ENCODE peak calls at places on chromosomes 3 and 15, in five cellular contexts. One of them, this sample, is unnamed.

GRCh38 chr3:11195721-11196332 is 41.5 kb downstream of the HRH1 start:
- DNase-seq in prostate gland: no peak
- DNase-seq in stomach: no peak
- DNase-seq in transverse colon: no peak
- DNase-seq in A549: no peak
- DNase-seq in this sample: no peak

GRCh38 chr3:100103558-100104441 is 10.5 kb downstream of the FILIP1L start:
- DNase-seq in prostate gland: no peak
- DNase-seq in stomach: peak
- DNase-seq in transverse colon: peak
- DNase-seq in A549: no peak
- DNase-seq in this sample: no peak

GRCh38 chr3:69282191-69282590 is 103.7 kb downstream of the FRMD4B start:
- DNase-seq in prostate gland: peak
- DNase-seq in stomach: no peak
- DNase-seq in transverse colon: no peak
- DNase-seq in A549: no peak
- DNase-seq in this sample: no peak

GRCh38 chr3:188234172-188234571 is 80.2 kb downstream of the LPP start:
- DNase-seq in prostate gland: no peak
- DNase-seq in stomach: no peak
- DNase-seq in transverse colon: no peak
- DNase-seq in A549: no peak
- DNase-seq in this sample: no peak

GRCh38 chr15:62972814-62973213 is 69.7 kb upstream of the TPM1 start:
- DNase-seq in prostate gland: no peak
- DNase-seq in stomach: no peak
- DNase-seq in transverse colon: no peak
- DNase-seq in A549: peak
- DNase-seq in this sample: no peak

GRCh38 chr3:15108082-15108545 is 9.2 kb upstream of the RBSN start:
- DNase-seq in prostate gland: peak
- DNase-seq in stomach: peak
- DNase-seq in transverse colon: peak
- DNase-seq in A549: peak
- DNase-seq in this sample: peak

GRCh38 chr15:98480858-98481257 is 167.5 kb upstream of the IGF1R start:
- DNase-seq in prostate gland: no peak
- DNase-seq in stomach: no peak
- DNase-seq in transverse colon: no peak
- DNase-seq in A549: no peak
- DNase-seq in this sample: no peak

GRCh38 chr3:169945313-169945712 is 21.3 kb upstream of the SEC62 start:
- DNase-seq in prostate gland: no peak
- DNase-seq in stomach: peak
- DNase-seq in transverse colon: peak
- DNase-seq in A549: no peak
- DNase-seq in this sample: peak

GRCh38 chr15:70063992-70064379 is 33.7 kb downstream of the TLE3 start:
- DNase-seq in prostate gland: no peak
- DNase-seq in stomach: no peak
- DNase-seq in transverse colon: no peak
- DNase-seq in A549: no peak
- DNase-seq in this sample: no peak

GRCh38 chr3:54870423-54870822 is 57.4 kb downstream of the LRTM1 start:
- DNase-seq in prostate gland: peak
- DNase-seq in stomach: no peak
- DNase-seq in transverse colon: no peak
- DNase-seq in A549: peak
- DNase-seq in this sample: peak

GRCh38 chr3:152151216-152151874 is 117.4 kb upstream of the MBNL1 start:
- DNase-seq in prostate gland: no peak
- DNase-seq in stomach: no peak
- DNase-seq in transverse colon: no peak
- DNase-seq in A549: no peak
- DNase-seq in this sample: no peak

GRCh38 chr15:31347981-31348803 is 21.6 kb downstream of the KLF13 start:
- DNase-seq in prostate gland: no peak
- DNase-seq in stomach: no peak
- DNase-seq in transverse colon: no peak
- DNase-seq in A549: no peak
- DNase-seq in this sample: no peak

GRCh38 chr15:76060098-76060989 is 559 bp downstream of the TMEM266 start:
- DNase-seq in prostate gland: no peak
- DNase-seq in stomach: no peak
- DNase-seq in transverse colon: no peak
- DNase-seq in A549: peak
- DNase-seq in this sample: no peak

GRCh38 chr3:188491276-188491687 is 337.3 kb downstream of the LPP start:
- DNase-seq in prostate gland: no peak
- DNase-seq in stomach: no peak
- DNase-seq in transverse colon: no peak
- DNase-seq in A549: no peak
- DNase-seq in this sample: no peak

GRCh38 chr3:186368164-186368563 is 6.1 kb upstream of the DGKG start:
- DNase-seq in prostate gland: no peak
- DNase-seq in stomach: no peak
- DNase-seq in transverse colon: no peak
- DNase-seq in A549: no peak
- DNase-seq in this sample: no peak

GRCh38 chr3:168223085-168223484 is 127.4 kb upstream of the GOLIM4 start:
- DNase-seq in prostate gland: no peak
- DNase-seq in stomach: no peak
- DNase-seq in transverse colon: no peak
- DNase-seq in A549: no peak
- DNase-seq in this sample: no peak

GRCh38 chr3:190562866-190563525 is 49.1 kb downstream of the IL1RAP start:
- DNase-seq in prostate gland: no peak
- DNase-seq in stomach: no peak
- DNase-seq in transverse colon: no peak
- DNase-seq in A549: no peak
- DNase-seq in this sample: no peak

GRCh38 chr3:25033407-25034029 is 394.5 kb upstream of the RARB start:
- DNase-seq in prostate gland: no peak
- DNase-seq in stomach: peak
- DNase-seq in transverse colon: peak
- DNase-seq in A549: peak
- DNase-seq in this sample: peak

GRCh38 chr15:49137861-49138260 is 17.5 kb downstream of the COPS2 start:
- DNase-seq in prostate gland: no peak
- DNase-seq in stomach: no peak
- DNase-seq in transverse colon: no peak
- DNase-seq in A549: no peak
- DNase-seq in this sample: no peak

GRCh38 chr15:85337398-85338074 is 42.9 kb upstream of the AKAP13 start:
- DNase-seq in prostate gland: no peak
- DNase-seq in stomach: no peak
- DNase-seq in transverse colon: no peak
- DNase-seq in A549: no peak
- DNase-seq in this sample: no peak

GRCh38 chr3:30550246-30550645 is 56.2 kb upstream of the TGFBR2 start:
- DNase-seq in prostate gland: no peak
- DNase-seq in stomach: no peak
- DNase-seq in transverse colon: no peak
- DNase-seq in A549: peak
- DNase-seq in this sample: no peak

GRCh38 chr3:186277268-186277909 is 84.6 kb downstream of the DGKG start:
- DNase-seq in prostate gland: no peak
- DNase-seq in stomach: no peak
- DNase-seq in transverse colon: no peak
- DNase-seq in A549: peak
- DNase-seq in this sample: peak

GRCh38 chr3:34683851-34684250 is 885.4 kb downstream of the PDCD6IP start:
- DNase-seq in prostate gland: peak
- DNase-seq in stomach: peak
- DNase-seq in transverse colon: peak
- DNase-seq in A549: peak
- DNase-seq in this sample: peak

GRCh38 chr15:29805043-29805707 is 17.1 kb downstream of the TJP1 start:
- DNase-seq in prostate gland: peak
- DNase-seq in stomach: no peak
- DNase-seq in transverse colon: no peak
- DNase-seq in A549: peak
- DNase-seq in this sample: no peak

DNA sequence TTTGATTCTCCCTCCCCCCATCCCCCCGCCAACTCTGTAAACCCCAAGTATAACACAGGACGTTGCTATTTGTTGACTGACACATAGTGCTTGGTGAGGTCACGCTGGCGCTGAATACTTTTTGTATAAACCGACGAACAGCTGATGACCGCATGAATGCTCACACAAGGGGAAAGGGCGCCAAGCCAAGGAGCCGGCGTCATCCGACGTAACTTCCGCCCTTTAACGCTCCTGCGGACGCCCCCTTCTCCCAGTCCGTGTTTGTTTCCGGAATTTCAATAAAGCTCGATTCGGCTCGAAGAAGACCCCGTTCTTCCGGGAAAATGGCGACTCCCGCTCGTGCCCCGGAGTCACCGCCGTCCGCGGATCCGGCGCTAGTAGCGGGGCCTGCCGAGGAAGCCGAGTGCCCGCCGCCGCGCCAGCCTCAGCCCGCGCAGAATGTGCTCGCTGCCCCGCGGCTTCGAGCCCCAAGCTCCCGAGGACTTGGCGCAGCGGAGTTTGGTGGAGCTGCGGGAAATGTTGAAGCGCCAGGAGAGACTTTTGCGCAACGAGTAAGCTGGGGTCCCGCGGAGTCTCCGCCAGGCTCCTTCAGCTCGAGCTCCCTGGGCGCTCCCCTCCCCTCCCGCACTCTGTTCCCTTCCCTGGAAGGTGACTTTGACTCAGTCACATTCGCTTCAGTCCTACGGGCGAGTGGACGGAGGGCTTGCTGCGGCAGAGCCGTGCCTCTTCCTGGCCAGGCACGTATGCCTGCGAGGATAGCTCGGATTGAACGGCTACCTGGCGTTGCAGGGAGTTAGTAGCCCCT is at the start of gene POLR2M:
- DNase-seq in prostate gland: peak
- DNase-seq in stomach: peak
- DNase-seq in transverse colon: peak
- DNase-seq in A549: peak
- DNase-seq in this sample: peak
- TF ChIP-seq POLR2A in prostate gland: peak
- TF ChIP-seq POLR2A in stomach: peak
- TF ChIP-seq POLR2A in transverse colon: peak
- TF ChIP-seq POLR2A in A549: peak
- TF ChIP-seq POLR2A in this sample: peak

GRCh38 chr15:89666147-89666857 is 11.0 kb upstream of the KIF7 start:
- DNase-seq in prostate gland: no peak
- DNase-seq in stomach: no peak
- DNase-seq in transverse colon: no peak
- DNase-seq in A549: no peak
- DNase-seq in this sample: no peak

GRCh38 chr15:89664951-89665350 is 9.7 kb upstream of the KIF7 start:
- DNase-seq in prostate gland: no peak
- DNase-seq in stomach: no peak
- DNase-seq in transverse colon: no peak
- DNase-seq in A549: no peak
- DNase-seq in this sample: no peak

GRCh38 chr15:89666858-89667705 is 11.8 kb upstream of the KIF7 start:
- DNase-seq in prostate gland: no peak
- DNase-seq in stomach: no peak
- DNase-seq in transverse colon: no peak
- DNase-seq in A549: no peak
- DNase-seq in this sample: no peak

GRCh38 chr15:89664441-89664840 is 9.2 kb upstream of the KIF7 start:
- DNase-seq in prostate gland: no peak
- DNase-seq in stomach: no peak
- DNase-seq in transverse colon: no peak
- DNase-seq in A549: no peak
- DNase-seq in this sample: no peak

DNA sequence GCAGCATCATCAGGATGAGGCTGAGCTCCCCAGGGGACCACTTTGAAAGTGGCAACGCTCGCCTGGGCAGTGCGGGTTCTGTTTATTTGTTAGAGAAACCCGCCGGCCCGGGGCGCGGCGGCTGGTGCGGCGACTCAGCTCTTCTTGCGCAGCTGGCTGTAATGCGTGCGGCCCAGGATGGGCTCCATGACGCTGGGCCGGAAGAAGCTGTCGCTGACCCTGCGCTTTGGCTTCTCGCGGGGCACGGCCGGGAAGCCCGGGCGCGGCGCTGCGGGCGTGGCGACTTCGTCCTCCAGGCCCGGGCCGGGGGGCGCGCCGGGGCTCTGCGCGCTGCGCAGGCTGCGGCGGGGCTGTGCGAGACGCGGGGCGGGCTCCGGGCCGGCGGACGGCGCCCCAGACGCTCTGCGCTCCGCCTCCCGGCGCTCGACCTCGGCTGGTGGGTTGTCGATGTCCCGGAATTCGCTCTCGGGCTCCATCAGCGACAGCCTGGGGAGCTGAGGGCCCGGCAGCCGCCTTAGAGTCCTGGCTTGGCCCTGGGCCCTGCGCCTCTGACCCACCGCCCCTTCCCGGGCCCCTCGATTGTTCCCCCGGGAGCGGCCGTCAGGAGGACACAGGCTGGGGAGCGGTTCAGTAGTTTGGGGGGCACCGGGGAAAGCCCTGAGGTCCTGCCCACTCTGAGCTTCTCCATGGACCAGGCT is 10.3 kb upstream of the KIF7 start:
- DNase-seq in prostate gland: peak
- DNase-seq in stomach: peak
- DNase-seq in transverse colon: peak
- DNase-seq in A549: peak
- DNase-seq in this sample: peak
- TF ChIP-seq POLR2A in prostate gland: peak
- TF ChIP-seq POLR2A in stomach: no peak
- TF ChIP-seq POLR2A in transverse colon: peak
- TF ChIP-seq POLR2A in A549: peak
- TF ChIP-seq POLR2A in this sample: no peak

DNA sequence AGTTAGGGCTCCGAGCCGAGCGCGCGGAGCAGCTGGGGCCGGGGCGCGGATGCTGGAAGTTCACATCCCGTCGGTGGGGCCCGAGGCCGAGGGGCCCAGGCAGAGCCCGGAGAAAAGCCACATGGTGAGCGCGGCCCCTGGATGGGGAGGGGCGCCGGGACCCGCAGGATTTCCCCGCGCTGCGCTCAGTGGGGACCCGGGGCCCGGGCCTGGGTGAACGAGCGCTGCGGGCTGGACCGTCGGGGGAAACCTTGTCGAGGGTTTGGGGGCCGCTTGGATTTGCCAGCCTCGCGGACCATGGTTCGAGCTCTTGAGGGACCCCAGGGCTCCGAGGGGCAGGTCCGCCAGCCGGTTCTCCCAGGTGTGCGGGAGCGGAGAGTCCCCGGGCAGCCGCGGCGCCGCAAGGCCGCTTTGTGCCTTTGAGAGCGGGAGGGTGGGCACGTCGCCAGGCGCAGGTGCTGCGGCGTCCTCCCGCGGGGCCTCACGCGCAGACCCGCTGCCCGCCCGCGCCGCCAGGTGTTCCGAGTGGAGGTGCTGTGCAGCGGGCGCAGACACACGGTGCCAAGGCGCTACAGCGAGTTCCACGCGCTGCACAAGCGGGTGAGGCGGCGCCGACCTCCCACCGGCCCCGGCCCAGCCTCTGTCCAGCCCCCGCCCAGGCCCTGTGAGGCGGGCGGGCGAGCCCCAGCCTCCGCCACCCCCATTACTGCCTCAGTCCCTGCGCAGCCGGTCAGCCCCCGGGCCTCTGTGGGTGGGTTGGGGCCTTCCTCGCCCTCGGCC is at the start of gene SNX22:
- DNase-seq in prostate gland: no peak
- DNase-seq in stomach: peak
- DNase-seq in transverse colon: peak
- DNase-seq in A549: no peak
- DNase-seq in this sample: peak
- TF ChIP-seq POLR2A in prostate gland: no peak
- TF ChIP-seq POLR2A in stomach: no peak
- TF ChIP-seq POLR2A in transverse colon: no peak
- TF ChIP-seq POLR2A in A549: no peak
- TF ChIP-seq POLR2A in this sample: peak

GRCh38 chr15:40569139-40569953 is at the start of gene RPUSD2:
- DNase-seq in prostate gland: peak
- DNase-seq in stomach: peak
- DNase-seq in transverse colon: peak
- DNase-seq in A549: peak
- DNase-seq in this sample: peak
- TF ChIP-seq POLR2A in prostate gland: peak
- TF ChIP-seq POLR2A in stomach: no peak
- TF ChIP-seq POLR2A in transverse colon: peak
- TF ChIP-seq POLR2A in A549: peak
- TF ChIP-seq POLR2A in this sample: peak

This sample was measured in erythroblast.